ENCODE peak calls at places on chromosomes 4 and X, in eight cellular contexts. U is upper lobe of right lung; O is activated CD4-positive, alpha-beta T cell treated with anti-CD3 and anti-CD28 coated beads for 36 hours; V is NCI-H1092; L is ureter; D is activated CD8-positive, alpha-beta T cell treated with anti-CD3 and anti-CD28 coated beads, Interleukin-2, amount 10 ng/mL, durations not matched to agents 7 days and 5 days; W is effector CD4-positive, alpha-beta T cell; R is natural killer cell treated with Interleukin-12 subunit alpha and Interleukin-12 subunit beta and Interleukin-15 and Interleukin-18, amount 100 ng/mL, for 72 hours. N is an unnamed sample.

GRCh38 chr4:70892086-70892769 is 9.9 kb upstream of the MOB1B start:
- DNase-seq in U (peak), O (no peak), V (no peak), L (no peak), D (no peak), W (no peak), R (no peak), N (no peak)

GRCh38 chrX:149996515-149996914 is 58.2 kb upstream of the EOLA2 start:
- DNase-seq in U (no peak), O (no peak), V (no peak), L (no peak), D (no peak), W (no peak), R (no peak), N (no peak)

GRCh38 chr4:172707622-172708021 is 461.0 kb upstream of the GALNT7 start:
- DNase-seq in U (no peak), O (no peak), V (no peak), L (no peak), D (no peak), W (no peak), R (no peak), N (no peak)

GRCh38 chrX:28126886-28127285 is 145.6 kb upstream of the DCAF8L1 start:
- DNase-seq in U (no peak), O (no peak), V (no peak), L (no peak), D (no peak), W (no peak), R (no peak), N (no peak)

GRCh38 chr4:14920237-14920636 is 82.0 kb upstream of the CPEB2 start:
- DNase-seq in U (no peak), O (peak), V (no peak), L (no peak), D (no peak), W (no peak), R (no peak), N (no peak)

GRCh38 chrX:43756076-43756475 is 100.0 kb downstream of the MAOA start:
- DNase-seq in U (no peak), O (no peak), V (no peak), L (no peak), D (no peak), W (no peak), R (no peak), N (no peak)

GRCh38 chrX:53435997-53436396 is 1.8 kb upstream of the HSD17B10 start:
- DNase-seq in U (peak), O (peak), V (peak), L (peak), D (peak), W (peak), R (peak), N (peak)

GRCh38 chr4:186946140-186946539 is 222.5 kb upstream of the FAT1 start:
- DNase-seq in U (no peak), O (no peak), V (no peak), L (no peak), D (no peak), W (no peak), R (no peak), N (no peak)

GRCh38 chr4:17468638-17469221 is 43.2 kb downstream of the QDPR start:
- DNase-seq in U (no peak), O (peak), V (no peak), L (no peak), D (no peak), W (no peak), R (no peak), N (no peak)

GRCh38 chr4:101018836-101019235 is 328.5 kb downstream of the PPP3CA start:
- DNase-seq in U (no peak), O (no peak), V (no peak), L (no peak), D (no peak), W (no peak), R (no peak), N (no peak)

GRCh38 chr4:173227753-173228152 is 59.1 kb downstream of the GALNT7 start:
- DNase-seq in U (no peak), O (no peak), V (no peak), L (no peak), D (no peak), W (no peak), R (no peak), N (no peak)

GRCh38 chrX:134172588-134173259 is 64.3 kb upstream of the CCDC160 start:
- DNase-seq in U (peak), O (peak), V (no peak), L (no peak), D (peak), W (no peak), R (no peak), N (peak)

GRCh38 chr4:78704981-78705757 is 71.0 kb upstream of the BMP2K start:
- DNase-seq in U (no peak), O (no peak), V (no peak), L (no peak), D (no peak), W (no peak), R (no peak), N (no peak)

GRCh38 chr4:94410678-94411206 is 41.0 kb upstream of the PDLIM5 start:
- DNase-seq in U (no peak), O (no peak), V (no peak), L (peak), D (no peak), W (no peak), R (no peak), N (no peak)

GRCh38 chr4:141643557-141643956 is 7.2 kb downstream of the IL15 start:
- DNase-seq in U (no peak), O (no peak), V (no peak), L (no peak), D (no peak), W (no peak), R (no peak), N (no peak)

GRCh38 chr4:142530724-142531123 is 315.4 kb downstream of the INPP4B start:
- DNase-seq in U (no peak), O (no peak), V (no peak), L (no peak), D (no peak), W (no peak), R (no peak), N (no peak)

GRCh38 chr4:173524218-173525117 is 5.6 kb downstream of the HAND2 start:
- DNase-seq in U (no peak), O (no peak), V (no peak), L (no peak), D (no peak), W (no peak), R (no peak), N (no peak)

GRCh38 chr4:183797445-183798248 is 107.5 kb upstream of the STOX2 start:
- DNase-seq in U (peak), O (peak), V (no peak), L (no peak), D (peak), W (no peak), R (no peak), N (no peak)

GRCh38 chrX:7158468-7158990 is 10.6 kb upstream of the PUDP start:
- DNase-seq in U (no peak), O (no peak), V (no peak), L (no peak), D (no peak), W (no peak), R (no peak), N (no peak)

GRCh38 chr4:2787230-2788100 is 5.4 kb upstream of the SH3BP2 start:
- DNase-seq in U (peak), O (peak), V (no peak), L (no peak), D (peak), W (no peak), R (peak), N (peak)

GRCh38 chr4:37762294-37763163 is 64.0 kb upstream of the PGM2 start:
- DNase-seq in U (no peak), O (peak), V (no peak), L (no peak), D (peak), W (no peak), R (no peak), N (no peak)

GRCh38 chr4:96073446-96073845 is 233.6 kb downstream of the PDHA2 start:
- DNase-seq in U (no peak), O (no peak), V (no peak), L (no peak), D (no peak), W (no peak), R (no peak), N (no peak)

GRCh38 chrX:107627792-107628661 is at the start of gene PRPS1:
- DNase-seq in U (peak), O (peak), V (peak), L (peak), D (peak), W (peak), R (peak), N (peak)

GRCh38 chrX:113001836-113002235 is 161.2 kb upstream of the AMOT start:
- DNase-seq in U (no peak), O (no peak), V (no peak), L (no peak), D (no peak), W (no peak), R (no peak), N (no peak)

GRCh38 chrX:151753313-151754041 is 18.9 kb downstream of the CNGA2 start:
- DNase-seq in U (peak), O (peak), V (peak), L (peak), D (peak), W (no peak), R (peak), N (no peak)

GRCh38 chr4:151537726-151538125 is 128.8 kb downstream of the FHIP1A start:
- DNase-seq in U (no peak), O (no peak), V (no peak), L (no peak), D (no peak), W (no peak), R (no peak), N (no peak)

GRCh38 chr4:142824368-142824767 is 21.7 kb downstream of the INPP4B start:
- DNase-seq in U (no peak), O (no peak), V (no peak), L (no peak), D (no peak), W (no peak), R (no peak), N (no peak)

GRCh38 chr4:151184523-151185458 is 85.4 kb downstream of the RPS3A start:
- DNase-seq in U (no peak), O (no peak), V (no peak), L (no peak), D (no peak), W (no peak), R (no peak), N (no peak)

GRCh38 chr4:16869594-16870245 is 28.7 kb downstream of the LDB2 start:
- DNase-seq in U (no peak), O (no peak), V (no peak), L (no peak), D (no peak), W (no peak), R (no peak), N (no peak)

GRCh38 chrX:68939868-68940267 is 111.0 kb downstream of the EFNB1 start:
- DNase-seq in U (no peak), O (no peak), V (no peak), L (peak), D (no peak), W (no peak), R (no peak), N (no peak)

GRCh38 chr4:70936200-70936787 is 34.1 kb downstream of the MOB1B start:
- DNase-seq in U (no peak), O (peak), V (no peak), L (no peak), D (peak), W (no peak), R (no peak), N (no peak)

GRCh38 chr4:40874902-40875301 is 125.1 kb downstream of the NSUN7 start:
- DNase-seq in U (no peak), O (no peak), V (no peak), L (no peak), D (no peak), W (no peak), R (no peak), N (no peak)

GRCh38 chrX:154349359-154349935 is 25.0 kb downstream of the FLNA start:
- DNase-seq in U (peak), O (no peak), V (no peak), L (no peak), D (no peak), W (no peak), R (peak), N (no peak)

GRCh38 chr4:16026155-16026761 is 57.6 kb downstream of the PROM1 start:
- DNase-seq in U (no peak), O (peak), V (peak), L (no peak), D (peak), W (peak), R (no peak), N (no peak)

GRCh38 chrX:51837926-51838325 is 55.5 kb upstream of the MAGED1 start:
- DNase-seq in U (no peak), O (no peak), V (no peak), L (no peak), D (no peak), W (no peak), R (no peak), N (no peak)

GRCh38 chrX:40179333-40179732 is 81.6 kb upstream of the BCOR start:
- DNase-seq in U (no peak), O (no peak), V (no peak), L (no peak), D (no peak), W (no peak), R (no peak), N (no peak)

GRCh38 chr4:98951710-98952109 is 22.8 kb upstream of the EIF4E start:
- DNase-seq in U (no peak), O (no peak), V (no peak), L (no peak), D (no peak), W (no peak), R (no peak), N (no peak)

GRCh38 chr4:87843936-87844335 is 11.2 kb downstream of the MEPE start:
- DNase-seq in U (no peak), O (no peak), V (no peak), L (no peak), D (no peak), W (no peak), R (no peak), N (no peak)

GRCh38 chr4:89482248-89482647 is 174.6 kb upstream of the GPRIN3 start:
- DNase-seq in U (no peak), O (no peak), V (peak), L (no peak), D (no peak), W (no peak), R (no peak), N (no peak)